ENCODE peak calls at places on chromosomes 1 and 21, in eight cellular contexts. J is anterior cingulate cortex; H is GM03348; Q is activated T-helper 1 cell treated with anti-CD3 and anti-CD28 coated beads, Interleukin-2, amount 50 U/mL, for 16 hours; V is NCI-H1417; X is Panc1; P is CD4-positive, alpha-beta T cell; E is nephron progenitor cell. M is an unnamed sample.
A peak's percentile ranks its signal among the peaks of the same experiment; 100 is the strongest.

GRCh38 chr1:158972841-158973240 is 36.9 kb upstream of the IFI16 start:
- DNase-seq in J (no peak), H (no peak), Q (no peak), V (no peak), X (no peak), P (no peak), E (no peak), M (peak; percentile 29)

GRCh38 chr1:31910933-31911332 is 27.2 kb downstream of the PTP4A2 start:
- DNase-seq in J (no peak), H (no peak), Q (no peak), V (peak; percentile 6), X (no peak), P (no peak), E (no peak), M (no peak)

GRCh38 chr1:5408401-5408800 is 583.8 kb downstream of the NPHP4 start:
- DNase-seq in J (no peak), H (no peak), Q (no peak), V (no peak), X (no peak), P (no peak), E (no peak), M (no peak)

GRCh38 chr1:99131541-99131940 is 126.9 kb upstream of the PLPPR5 start:
- DNase-seq in J (no peak), H (no peak), Q (no peak), V (no peak), X (no peak), P (no peak), E (no peak), M (no peak)

GRCh38 chr1:38586993-38587646 is 272.5 kb downstream of the RRAGC start:
- DNase-seq in J (peak; percentile 10), H (peak; percentile 74), Q (peak; percentile 22), V (peak; percentile 24), X (peak; percentile 39), P (peak; percentile 27), E (peak; percentile 72), M (peak; percentile 78)

GRCh38 chr1:238722812-238723211 is 663.6 kb upstream of the CHRM3 start:
- DNase-seq in J (no peak), H (no peak), Q (no peak), V (no peak), X (no peak), P (no peak), E (no peak), M (no peak)

GRCh38 chr1:145719230-145720079 is at the start of gene CD160:
- DNase-seq in J (no peak), H (no peak), Q (no peak), V (no peak), X (no peak), P (no peak), E (no peak), M (no peak)

GRCh38 chr21:36164427-36164784 is 7.8 kb downstream of the DOP1B start:
- DNase-seq in J (no peak), H (peak; percentile 24), Q (no peak), V (peak; percentile 37), X (no peak), P (no peak), E (no peak), M (no peak)

GRCh38 chr1:26827205-26827604 is 717 bp downstream of the ZDHHC18 start:
- DNase-seq in J (no peak), H (no peak), Q (no peak), V (no peak), X (no peak), P (no peak), E (no peak), M (no peak)

GRCh38 chr1:28037946-28038345 is 50.5 kb downstream of the EYA3 start:
- DNase-seq in J (no peak), H (no peak), Q (no peak), V (no peak), X (no peak), P (no peak), E (no peak), M (no peak)

GRCh38 chr1:33267468-33268205 is 11.3 kb downstream of the ZNF362 start:
- DNase-seq in J (no peak), H (no peak), Q (no peak), V (no peak), X (no peak), P (no peak), E (no peak), M (no peak)

GRCh38 chr1:187624812-187625542 is 796.2 kb downstream of the PLA2G4A start:
- DNase-seq in J (no peak), H (no peak), Q (no peak), V (no peak), X (no peak), P (no peak), E (no peak), M (no peak)

GRCh38 chr1:183019860-183020259 is 3.4 kb upstream of the LAMC1 start:
- DNase-seq in J (no peak), H (peak; percentile 35), Q (no peak), V (no peak), X (no peak), P (no peak), E (no peak), M (no peak)

GRCh38 chr21:43578677-43579313 is 80.5 kb downstream of the HSF2BP start:
- DNase-seq in J (no peak), H (peak; percentile 67), Q (no peak), V (no peak), X (no peak), P (no peak), E (no peak), M (no peak)

GRCh38 chr1:150150511-150151021 is 850 bp downstream of the PLEKHO1 start:
- DNase-seq in J (no peak), H (peak; percentile 54), Q (peak; percentile 15), V (peak; percentile 72), X (no peak), P (no peak), E (peak; percentile 56), M (peak; percentile 59)

GRCh38 chr1:225608014-225608796 is 44.7 kb downstream of the ENAH start:
- DNase-seq in J (no peak), H (no peak), Q (no peak), V (no peak), X (no peak), P (no peak), E (no peak), M (no peak)

GRCh38 chr1:35807614-35808375 is at the start of gene AGO4:
- DNase-seq in J (peak; percentile 26), H (peak; percentile 94), Q (peak; percentile 25), V (peak; percentile 75), X (peak; percentile 15), P (peak; percentile 21), E (peak; percentile 79), M (peak; percentile 92)

GRCh38 chr1:19205403-19205802 is 4.7 kb downstream of the UBR4 start:
- DNase-seq in J (no peak), H (no peak), Q (no peak), V (no peak), X (no peak), P (no peak), E (no peak), M (no peak)

GRCh38 chr1:37673920-37674319 is 18.4 kb upstream of the CDCA8 start:
- DNase-seq in J (no peak), H (no peak), Q (peak; percentile 13), V (no peak), X (no peak), P (peak; percentile 81), E (no peak), M (no peak)

GRCh38 chr1:26300586-26301275 is 5.7 kb downstream of the UBXN11 start:
- DNase-seq in J (no peak), H (no peak), Q (no peak), V (no peak), X (no peak), P (no peak), E (no peak), M (no peak)

GRCh38 chr21:34545079-34545884 is 33.3 kb upstream of the KCNE1 start:
- DNase-seq in J (peak; percentile 25), H (peak; percentile 85), Q (no peak), V (no peak), X (no peak), P (no peak), E (no peak), M (peak; percentile 53)

GRCh38 chr21:17660449-17660848 is 47.7 kb upstream of the BTG3 start:
- DNase-seq in J (no peak), H (peak; percentile 24), Q (no peak), V (no peak), X (no peak), P (no peak), E (no peak), M (no peak)